ENCODE peak calls at places on chromosomes 4 and X, in eight cellular contexts. Q is NCI-H774; R is central memory CD8-positive, alpha-beta T cell; G is SK-N-DZ; U is cardiac muscle cell; J is GM18507; P is AG08395; B is ELR. W is an unnamed sample.
A peak's percentile ranks its signal among the peaks of the same experiment; 100 is the strongest.

GRCh38 chr4:76905521-76905920 is 7.6 kb upstream of the SOWAHB start:
- DNase-seq in Q (no peak), R (no peak), G (no peak), U (no peak), J (no peak), P (peak; percentile 90), B (peak; percentile 14), W (no peak)

GRCh38 chr4:147157860-147158701 is 212.4 kb upstream of the TTC29 start:
- DNase-seq in Q (no peak), R (no peak), G (peak; percentile 8), U (peak; percentile 73), J (no peak), P (peak; percentile 13), B (peak; percentile 33), W (peak; percentile 5)

GRCh38 chr4:125140966-125141495 is 173.7 kb upstream of the FAT4 start:
- DNase-seq in Q (no peak), R (no peak), G (peak; percentile 10), U (no peak), J (no peak), P (peak; percentile 35), B (peak; percentile 59), W (no peak)

GRCh38 chr4:10079951-10080873 is 36.4 kb downstream of the WDR1 start:
- DNase-seq in Q (no peak), R (no peak), G (no peak), U (no peak), J (no peak), P (no peak), B (no peak), W (no peak)

GRCh38 chr4:4395849-4396627 is 9.1 kb downstream of the NSG1 start:
- DNase-seq in Q (no peak), R (no peak), G (peak; percentile 49), U (peak; percentile 63), J (no peak), P (no peak), B (no peak), W (no peak)

GRCh38 chrX:153433781-153434285 is 12.0 kb downstream of the TREX2 start:
- DNase-seq in Q (no peak), R (no peak), G (no peak), U (no peak), J (no peak), P (no peak), B (no peak), W (no peak)

GRCh38 chrX:2423293-2423692 is 77.5 kb downstream of the DHRSX start:
- DNase-seq in Q (no peak), R (no peak), G (no peak), U (no peak), J (no peak), P (no peak), B (peak; percentile 90), W (no peak)

GRCh38 chr4:80831383-80832361 is 198.8 kb upstream of the BMP3 start:
- DNase-seq in Q (no peak), R (no peak), G (no peak), U (no peak), J (no peak), P (peak; percentile 3), B (peak; percentile 28), W (no peak)

GRCh38 chrX:44261286-44261685 is 82.2 kb downstream of the EFHC2 start:
- DNase-seq in Q (no peak), R (no peak), G (no peak), U (no peak), J (no peak), P (no peak), B (no peak), W (no peak)

GRCh38 chr4:140084426-140084825 is 69.6 kb downstream of the MAML3 start:
- DNase-seq in Q (no peak), R (no peak), G (no peak), U (no peak), J (no peak), P (no peak), B (no peak), W (no peak)